ENCODE peak calls at places on chromosomes 2 and 18, in six cellular contexts. Z is stimulated activated CD4-positive, alpha-beta T cell treated with anti-CD3 and anti-CD28 coated beads, Interleukin-2, amount 100 ng/mL, for 4 hours; W is left lung; P is T-helper 17 cell; V is H7; E is hepatocyte. H is an unnamed sample.
A peak's percentile ranks its signal among the peaks of the same experiment; 100 is the strongest.

GRCh38 chr18:36186461-36187137 is 698 bp upstream of the MOCOS start:
- DNase-seq in E (peak; percentile 43), P (no peak), Z (no peak), W (peak; percentile 88), V (peak; percentile 77), H (peak; percentile 41)

GRCh38 chr2:219418570-219419189 is 503 bp downstream of the DES start:
- DNase-seq in E (no peak), Z (no peak), W (no peak), P (no peak), V (peak; percentile 83), H (no peak)

GRCh38 chr2:8453904-8454302 is 228.0 kb upstream of the ID2 start:
- DNase-seq in P (no peak), Z (no peak), W (no peak), E (no peak), V (no peak), H (no peak)

GRCh38 chr18:31149351-31149750 is 13.3 kb downstream of the DSC1 start:
- DNase-seq in V (no peak), Z (no peak), E (no peak), P (no peak), W (no peak), H (no peak)

GRCh38 chr2:98086491-98087446 is at the start of gene VWA3B:
- DNase-seq in V (peak; percentile 97), P (peak; percentile 12), Z (peak; percentile 4), W (peak; percentile 95), E (peak; percentile 89), H (no peak)

GRCh38 chr2:97728091-97728596 is 14.8 kb downstream of the ZAP70 start:
- DNase-seq in V (no peak), Z (no peak), P (no peak), W (no peak), E (no peak), H (no peak)

GRCh38 chr2:232951891-232952290 is 61.2 kb downstream of the NGEF start:
- DNase-seq in Z (no peak), E (peak; percentile 35), W (no peak), P (no peak), V (no peak), H (no peak)

GRCh38 chr2:136935119-136935518 is 169.8 kb downstream of the THSD7B start:
- DNase-seq in V (no peak), P (no peak), E (no peak), Z (no peak), W (no peak), H (no peak)

GRCh38 chr18:58213445-58213844 is 169.4 kb downstream of the NEDD4L start:
- DNase-seq in W (no peak), V (no peak), Z (no peak), P (no peak), E (no peak), H (no peak)

GRCh38 chr2:98761267-98761781 is 30.4 kb upstream of the MGAT4A start:
- DNase-seq in W (no peak), Z (peak; percentile 59), P (peak; percentile 22), E (no peak), V (no peak), H (peak; percentile 33)

GRCh38 chr18:77486985-77487384 is 237.3 kb downstream of the GALR1 start:
- DNase-seq in Z (no peak), W (no peak), E (no peak), P (no peak), V (no peak), H (no peak)

GRCh38 chr2:29811378-29811777 is 110.0 kb downstream of the ALK start:
- DNase-seq in E (peak; percentile 51), P (no peak), Z (no peak), V (no peak), W (no peak), H (no peak)

GRCh38 chr2:146576301-146576700 is 1268.5 kb upstream of the ACVR2A start:
- DNase-seq in E (no peak), P (no peak), W (no peak), Z (no peak), V (no peak), H (no peak)

GRCh38 chr2:209638346-209638745 is 133.3 kb upstream of the UNC80 start:
- DNase-seq in V (no peak), P (no peak), Z (no peak), E (no peak), W (no peak), H (no peak)

GRCh38 chr2:200703132-200703925 is 108.4 kb upstream of the BZW1 start:
- DNase-seq in E (peak; percentile 71), V (no peak), P (no peak), Z (no peak), W (no peak), H (peak; percentile 77)

GRCh38 chr2:2569836-2570235 is 238.8 kb upstream of the MYT1L start:
- DNase-seq in W (no peak), E (no peak), V (no peak), Z (no peak), P (no peak), H (no peak)

GRCh38 chr2:35973132-35973736 is 382.3 kb upstream of the CRIM1 start:
- DNase-seq in Z (no peak), P (no peak), W (no peak), V (peak; percentile 5), E (peak; percentile 49), H (peak; percentile 46)

GRCh38 chr2:1550658-1551316 is 137.5 kb downstream of the TPO start:
- DNase-seq in W (peak; percentile 91), P (peak; percentile 68), V (peak; percentile 96), Z (peak; percentile 44), E (peak; percentile 87), H (no peak)

GRCh38 chr18:50970006-50970405 is 2.2 kb downstream of the ELAC1 start:
- DNase-seq in E (no peak), P (no peak), W (no peak), Z (no peak), V (no peak), H (no peak)

GRCh38 chr2:188471166-188471565 is 179.5 kb downstream of the GULP1 start:
- DNase-seq in E (no peak), P (no peak), V (no peak), W (no peak), Z (no peak), H (no peak)

GRCh38 chr2:215919624-215920243 is 93.6 kb downstream of the MREG start:
- DNase-seq in V (no peak), Z (no peak), E (no peak), W (no peak), P (no peak), H (no peak)

GRCh38 chr2:120397362-120397811 is 51.5 kb downstream of the INHBB start:
- DNase-seq in Z (no peak), V (peak; percentile 61), W (peak; percentile 54), E (peak; percentile 37), P (no peak), H (peak; percentile 74)

GRCh38 chr2:231968820-231969219 is 7.3 kb downstream of the DIS3L2 start:
- DNase-seq in P (no peak), Z (no peak), E (no peak), W (no peak), V (no peak), H (no peak)

GRCh38 chr2:56476509-56477071 is 292.8 kb downstream of the CCDC85A start:
- DNase-seq in V (no peak), P (no peak), W (no peak), Z (no peak), E (no peak), H (no peak)

GRCh38 chr2:72109904-72110303 is 37.8 kb downstream of the CYP26B1 start:
- DNase-seq in E (no peak), W (no peak), Z (no peak), V (no peak), P (no peak), H (no peak)

GRCh38 chr2:211599146-211599545 is 939.5 kb downstream of the ERBB4 start:
- DNase-seq in V (no peak), E (no peak), Z (no peak), P (no peak), W (no peak), H (no peak)

GRCh38 chr2:25567406-25567805 is 106.0 kb downstream of the DTNB start:
- DNase-seq in Z (no peak), W (no peak), V (no peak), P (no peak), E (peak; percentile 54), H (peak; percentile 56)

GRCh38 chr2:230412846-230413245 is 3.2 kb upstream of the SP100 start:
- DNase-seq in V (no peak), Z (no peak), E (no peak), W (no peak), P (no peak), H (no peak)

GRCh38 chr18:49241852-49242251 is 218.6 kb downstream of the DYM start:
- DNase-seq in V (no peak), Z (no peak), W (no peak), P (no peak), E (no peak), H (no peak)

GRCh38 chr2:10369269-10370255 is 66.9 kb downstream of the HPCAL1 start:
- DNase-seq in Z (no peak), P (no peak), E (peak; percentile 68), W (peak; percentile 70), V (no peak), H (peak; percentile 83)

GRCh38 chr18:36560187-36560586 is 262.7 kb downstream of the FHOD3 start:
- DNase-seq in Z (no peak), W (no peak), E (no peak), V (no peak), P (no peak), H (no peak)

GRCh38 chr2:134002921-134003320 is 251.0 kb upstream of the MGAT5 start:
- DNase-seq in W (no peak), Z (no peak), E (no peak), V (no peak), P (no peak), H (no peak)

GRCh38 chr2:232342635-232343565 is 35.7 kb upstream of the ALPP start:
- DNase-seq in W (no peak), Z (no peak), E (no peak), P (no peak), V (no peak), H (no peak)